ENCODE peak calls at places on chromosomes 12 and 14, in four cellular contexts. T is fibroblast of mammary gland, Q is bronchial epithelial cell, Z is MM.1S. O is an unnamed sample.

GRCh38 chr12:76798864-76799263 is 34.9 kb downstream of the ZDHHC17 start:
- DNase-seq in T (no peak), Q (no peak), Z (no peak), O (no peak)

GRCh38 chr12:76878045-76878898 is 547 bp downstream of the CSRP2 start:
- DNase-seq in T (no peak), Q (peak; percentile 46), Z (peak; percentile 17), O (peak; percentile 24)

GRCh38 chr12:104482113-104482512 is 25.4 kb downstream of the CHST11 start:
- DNase-seq in T (no peak), Q (no peak), Z (no peak), O (no peak)

GRCh38 chr14:20848955-20849570 is 42.1 kb upstream of the RNASE3 start:
- DNase-seq in T (no peak), Q (no peak), Z (no peak), O (no peak)

GRCh38 chr12:105288311-105288996 is 42.0 kb upstream of the C12orf75 start:
- DNase-seq in T (no peak), Q (no peak), Z (no peak), O (no peak)

GRCh38 chr12:104273503-104273902 is 30.0 kb upstream of the EID3 start:
- DNase-seq in T (no peak), Q (no peak), Z (no peak), O (no peak)

GRCh38 chr12:120019942-120020341 is 30.9 kb downstream of the BICDL1 start:
- DNase-seq in T (no peak), Q (no peak), Z (no peak), O (no peak)

GRCh38 chr12:8947737-8948136 is 1.7 kb downstream of the M6PR start:
- DNase-seq in T (no peak), Q (no peak), Z (no peak), O (no peak)

GRCh38 chr12:117853600-117853999 is 115.2 kb downstream of the KSR2 start:
- DNase-seq in T (peak; percentile 41), Q (peak; percentile 74), Z (no peak), O (no peak)

GRCh38 chr12:124760548-124760947 is 103.1 kb downstream of the SCARB1 start:
- DNase-seq in T (no peak), Q (no peak), Z (no peak), O (no peak)

GRCh38 chr14:37985826-37986470 is 221.8 kb upstream of the SSTR1 start:
- DNase-seq in T (peak; percentile 63), Q (peak; percentile 41), Z (peak; percentile 45), O (no peak)

GRCh38 chr14:95935228-95935822 is 58.7 kb downstream of the TUNAR start:
- DNase-seq in T (peak; percentile 20), Q (peak; percentile 9), Z (peak; percentile 18), O (no peak)

GRCh38 chr14:99239661-99240092 is 32.3 kb downstream of the BCL11B start:
- DNase-seq in T (no peak), Q (peak; percentile 76), Z (no peak), O (no peak)

GRCh38 chr14:23364164-23364571 is 804 bp downstream of the EFS start:
- DNase-seq in T (no peak), Q (no peak), Z (no peak), O (no peak)

GRCh38 chr14:52961060-52961639 is 10.3 kb upstream of the FERMT2 start:
- DNase-seq in T (peak; percentile 79), Q (peak; percentile 63), Z (peak; percentile 48), O (no peak)

GRCh38 chr12:13164271-13164670 is 32.3 kb upstream of the EMP1 start:
- DNase-seq in T (no peak), Q (no peak), Z (no peak), O (no peak)

GRCh38 chr14:52042371-52043037 is 26.4 kb downstream of the NID2 start:
- DNase-seq in T (no peak), Q (no peak), Z (no peak), O (no peak)

GRCh38 chr12:84070311-84070710 is 842.3 kb downstream of the SLC6A15 start:
- DNase-seq in T (peak; percentile 98), Q (no peak), Z (no peak), O (peak; percentile 10)

GRCh38 chr12:2813214-2813554 is 716 bp downstream of the ITFG2 start:
- DNase-seq in T (no peak), Q (no peak), Z (no peak), O (no peak)

GRCh38 chr12:95484524-95484923 is 10.6 kb downstream of the METAP2 start:
- DNase-seq in T (peak; percentile 38), Q (no peak), Z (no peak), O (no peak)

GRCh38 chr12:19437996-19438395 is 1.3 kb upstream of the AEBP2 start:
- DNase-seq in T (no peak), Q (no peak), Z (no peak), O (no peak)

GRCh38 chr12:74071182-74071581 is 466.5 kb upstream of the ATXN7L3B start:
- DNase-seq in T (no peak), Q (no peak), Z (no peak), O (no peak)

GRCh38 chr12:13071305-13072280 is 27.4 kb downstream of the FAM234B start:
- DNase-seq in T (no peak), Q (peak; percentile 71), Z (peak; percentile 92), O (no peak)

GRCh38 chr12:122880668-122881067 is 15.3 kb downstream of the VPS37B start:
- DNase-seq in T (peak; percentile 81), Q (no peak), Z (no peak), O (peak; percentile 28)
- TF ChIP-seq CTCF in T (peak; percentile 77), Q (peak; percentile 53), Z (peak; percentile 4), O (no peak)

GRCh38 chr14:21997300-21997699 is 323.7 kb upstream of the OR4E1 start:
- DNase-seq in T (peak; percentile 1), Q (peak; percentile 65), Z (peak; percentile 59), O (peak; percentile 11)
- TF ChIP-seq CTCF in T (peak; percentile 8), Q (peak; percentile 54), Z (peak; percentile 52), O (no peak)

DNA sequence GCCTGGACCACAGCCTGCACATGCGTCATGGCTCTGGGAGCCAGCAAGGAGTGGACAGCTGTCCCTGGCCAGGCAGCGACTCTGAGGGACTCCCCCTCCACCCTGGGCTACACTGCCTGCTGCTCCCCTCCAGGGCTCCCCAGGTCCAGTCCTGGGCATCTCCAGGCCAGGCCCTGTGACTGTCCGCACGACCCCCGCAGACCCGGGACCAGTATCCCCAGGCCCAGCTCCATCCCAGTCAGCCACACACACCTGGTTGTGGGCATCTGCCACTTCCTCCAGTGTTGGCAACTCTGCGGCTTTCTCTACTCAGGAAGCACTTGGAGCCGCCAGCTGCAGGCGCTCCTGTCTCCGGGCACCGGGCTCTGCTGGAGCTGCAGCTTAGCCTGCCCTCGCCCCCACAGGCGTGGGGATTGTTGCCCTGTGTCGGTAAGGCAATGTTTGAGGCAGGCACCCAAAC is 2.4 kb downstream of the ULK1 start:
- DNase-seq in T (no peak), Q (no peak), Z (no peak), O (no peak)
- TF ChIP-seq CTCF in T (no peak), Q (no peak), Z (no peak), O (no peak)

GRCh38 chr14:90900712-90901111 is 84.5 kb upstream of the TTC7B start:
- DNase-seq in T (peak; percentile 13), Q (peak; percentile 15), Z (no peak), O (no peak)
- TF ChIP-seq CTCF in T (peak; percentile 20), Q (no peak), Z (no peak), O (no peak)

GRCh38 chr14:101050901-101051490 is 147.5 kb upstream of the RTL1 start:
- DNase-seq in T (no peak), Q (no peak), Z (no peak), O (peak; percentile 19)

GRCh38 chr14:101049942-101050341 is 146.4 kb upstream of the RTL1 start:
- DNase-seq in T (no peak), Q (no peak), Z (no peak), O (no peak)

GRCh38 chr14:101047326-101047725 is 143.8 kb upstream of the RTL1 start:
- DNase-seq in T (no peak), Q (no peak), Z (no peak), O (peak; percentile 30)

GRCh38 chr14:101048766-101049165 is 145.2 kb upstream of the RTL1 start:
- DNase-seq in T (no peak), Q (no peak), Z (no peak), O (no peak)

DNA sequence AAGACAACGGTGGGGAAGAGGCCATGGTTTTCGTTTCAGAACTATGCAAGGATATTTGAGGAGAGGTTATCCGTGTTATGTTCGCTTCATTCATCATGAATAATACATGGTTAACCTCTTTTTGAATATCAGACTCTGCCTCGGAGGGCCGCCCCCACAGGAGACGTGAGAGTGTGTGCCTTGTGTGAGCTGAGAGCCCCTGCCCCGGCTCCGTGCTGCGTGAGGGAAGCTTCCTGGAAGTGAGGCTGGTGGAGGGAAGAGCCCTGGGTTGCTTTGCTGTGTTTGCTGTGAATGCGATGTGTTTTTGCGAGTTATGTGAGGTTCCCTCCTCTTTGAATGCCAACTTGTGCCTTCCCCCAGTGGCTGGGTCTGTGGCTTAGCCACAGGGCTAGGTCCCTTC is 146.0 kb upstream of the RTL1 start:
- DNase-seq in T (no peak), Q (no peak), Z (no peak), O (no peak)
- TF ChIP-seq CTCF in T (no peak), Q (no peak), Z (no peak), O (no peak)

GRCh38 chr12:71411635-71412034 is 28.0 kb upstream of the LGR5 start:
- DNase-seq in T (no peak), Q (no peak), Z (no peak), O (no peak)
- TF ChIP-seq CTCF in T (no peak), Q (no peak), Z (no peak), O (no peak)

O was measured in mucosa of descending colon.